ENCODE peak calls at places on chromosomes 6 and 20, in ten cellular contexts. F is Peyer's patch, G is IMR-90, S is cardiac muscle cell, Q is left lung, T is mesendoderm, E is GM23338, A is heart right ventricle, I is endothelial cell of umbilical vein, X is neural progenitor cell. J is an unnamed sample. For H3K27me3 and H3K4me1, the result is how much of the 10 kb centered on the place peaks cover.

GRCh38 chr6:78746457-78746856 is 120.9 kb upstream of the IRAK1BP1 start:
- DNase-seq in F (no peak), G (peak), S (no peak), Q (no peak), T (no peak), E (no peak), A (no peak), I (no peak), X (no peak), J (no peak)

GRCh38 chr6:139829557-139829956 is 455.1 kb upstream of the CITED2 start:
- DNase-seq in F (no peak), G (no peak), S (peak), Q (no peak), T (no peak), E (no peak), A (no peak), I (no peak), X (no peak), J (no peak)

GRCh38 chr20:36344517-36345132 is 38.5 kb downstream of the DLGAP4 start:
- DNase-seq in F (no peak), G (peak), S (peak), Q (peak), T (peak), E (peak), A (no peak), I (peak), X (peak), J (peak)

GRCh38 chr6:110178626-110179405 is 654 bp downstream of the WASF1 start:
- DNase-seq in F (peak), G (peak), S (peak), Q (peak), T (peak), E (peak), A (peak), I (peak), X (peak), J (peak)

GRCh38 chr20:12627485-12627884 is 381.3 kb upstream of the SPTLC3 start:
- DNase-seq in F (no peak), G (no peak), S (no peak), Q (no peak), T (no peak), E (no peak), A (no peak), I (no peak), X (no peak), J (no peak)

GRCh38 chr6:161486326-161486725 is 212.5 kb upstream of the AGPAT4 start:
- DNase-seq in F (no peak), G (peak), S (peak), Q (no peak), T (peak), E (no peak), A (no peak), I (peak), X (no peak), J (peak)

GRCh38 chr20:4811661-4812181 is 90.0 kb downstream of the PRND start:
- DNase-seq in F (peak), G (no peak), S (no peak), Q (peak), T (no peak), E (no peak), A (peak), I (no peak), X (no peak), J (no peak)

GRCh38 chr6:110476046-110476849 is at the start of gene SLC22A16:
- DNase-seq in F (no peak), G (no peak), S (peak), Q (peak), T (no peak), E (peak), A (peak), I (no peak), X (no peak), J (no peak)

GRCh38 chr20:52926505-52926904 is 45.7 kb upstream of the TSHZ2 start:
- DNase-seq in F (no peak), G (no peak), S (no peak), Q (no peak), T (no peak), E (no peak), A (no peak), I (no peak), X (no peak), J (no peak)

GRCh38 chr6:20916081-20916480 is 381.8 kb downstream of the CDKAL1 start:
- DNase-seq in F (no peak), G (peak), S (peak), Q (no peak), T (no peak), E (no peak), A (no peak), I (peak), X (no peak), J (no peak)

GRCh38 chr6:134240664-134241431 is 77.1 kb downstream of the SGK1 start:
- DNase-seq in F (peak), G (no peak), S (no peak), Q (peak), T (no peak), E (no peak), A (peak), I (no peak), X (no peak), J (peak)

GRCh38 chr20:37970856-37971245 is 62.4 kb downstream of the TTI1 start:
- DNase-seq in F (no peak), G (no peak), S (no peak), Q (no peak), T (no peak), E (no peak), A (no peak), I (no peak), X (no peak), J (no peak)

GRCh38 chr20:30811896-30812671 is 445.4 kb upstream of the DEFB115 start:
- DNase-seq in F (peak), G (peak), S (peak), Q (peak), T (peak), E (peak), A (peak), I (no peak), X (peak), J (no peak)

GRCh38 chr6:1987640-1988039 is 257.8 kb downstream of the GMDS start:
- DNase-seq in F (no peak), G (peak), S (peak), Q (no peak), T (no peak), E (no peak), A (no peak), I (peak), X (no peak), J (peak)

GRCh38 chr20:32064667-32065066 is 12.6 kb downstream of the HCK start:
- DNase-seq in F (no peak), G (no peak), S (no peak), Q (peak), T (no peak), E (no peak), A (no peak), I (no peak), X (no peak), J (no peak)

GRCh38 chr20:32126919-32127318 is 17.4 kb downstream of the TM9SF4 start:
- DNase-seq in F (no peak), G (no peak), S (no peak), Q (no peak), T (no peak), E (no peak), A (no peak), I (no peak), X (no peak), J (no peak)

GRCh38 chr20:44785768-44786167 is 24.6 kb downstream of the RIMS4 start:
- DNase-seq in F (no peak), G (no peak), S (peak), Q (no peak), T (peak), E (peak), A (no peak), I (no peak), X (peak), J (peak)

GRCh38 chr6:41635365-41635764 is 2.9 kb upstream of the MDFI start:
- DNase-seq in F (no peak), G (no peak), S (no peak), Q (no peak), T (no peak), E (no peak), A (no peak), I (no peak), X (no peak), J (no peak)
- H3K27me3 ChIP-seq in F (under half), G (half or more), S (under half), Q (under half), T (under half), E (half or more), A (under half), I (under half), X (half or more), J (under half)

GRCh38 chr6:106115231-106115630 is 29.1 kb downstream of the PRDM1 start:
- DNase-seq in F (no peak), G (no peak), S (no peak), Q (no peak), T (no peak), E (no peak), A (no peak), I (no peak), X (no peak), J (no peak)
- H3K4me1 ChIP-seq in F (under half), G (under half), S (under half), Q (under half), T (under half), E (under half), A (under half), I (under half), X (under half), J (under half)

GRCh38 chr20:63142933-63143332 is 73.0 kb downstream of the YTHDF1 start:
- DNase-seq in F (no peak), G (no peak), S (no peak), Q (no peak), T (no peak), E (no peak), A (no peak), I (no peak), X (no peak), J (no peak)
- H3K27me3 ChIP-seq in F (under half), G (under half), S (under half), Q (under half), T (under half), E (under half), A (under half), I (under half), X (under half), J (under half)

GRCh38 chr6:155352130-155352420 is 37.8 kb upstream of the TFB1M start:
- DNase-seq in F (no peak), G (no peak), S (no peak), Q (no peak), T (no peak), E (no peak), A (no peak), I (no peak), X (no peak), J (no peak)
- H3K4me1 ChIP-seq in F (under half), G (under half), S (under half), Q (under half), T (under half), E (under half), A (under half), I (under half), X (under half), J (under half)

GRCh38 chr6:72623808-72624207 is 1.9 kb downstream of the KCNQ5 start:
- DNase-seq in F (no peak), G (no peak), S (peak), Q (no peak), T (no peak), E (no peak), A (no peak), I (no peak), X (no peak), J (no peak)
- H3K27me3 ChIP-seq in F (under half), G (under half), S (under half), Q (under half), T (under half), E (half or more), A (half or more), I (under half), X (half or more), J (under half)

GRCh38 chr6:35216412-35216732 is 2.6 kb downstream of the SCUBE3 start:
- DNase-seq in F (no peak), G (no peak), S (no peak), Q (no peak), T (no peak), E (no peak), A (no peak), I (no peak), X (no peak), J (no peak)
- H3K4me1 ChIP-seq in F (under half), G (under half), S (half or more), Q (under half), T (under half), E (under half), A (half or more), I (under half), X (half or more), J (under half)

GRCh38 chr6:167685654-167686053 is 141.1 kb upstream of the AFDN start:
- DNase-seq in F (no peak), G (no peak), S (no peak), Q (no peak), T (no peak), E (no peak), A (no peak), I (no peak), X (no peak), J (no peak)
- H3K27me3 ChIP-seq in F (under half), G (under half), S (under half), Q (under half), T (under half), E (under half), A (under half), I (under half), X (under half), J (under half)